ENCODE peak calls at places on chromosomes 6 and 20, in four cellular contexts. Q is A549, I is HepG2, D is GM12878. F is an unnamed sample.
A peak's percentile ranks its signal among the peaks of the same experiment; 100 is the strongest.

GRCh38 chr6:10643214-10643641 is 51.2 kb downstream of the C6orf52 start:
- DNase-seq in Q (no peak), I (no peak), D (no peak), F (peak; percentile 91)

GRCh38 chr6:11236351-11236750 is 3.9 kb upstream of the NEDD9 start:
- DNase-seq in I (no peak), D (peak; percentile 56), Q (no peak), F (no peak)

GRCh38 chr6:80338201-80338836 is 231.8 kb downstream of the BCKDHB start:
- DNase-seq in I (peak; percentile 47), Q (peak; percentile 6), D (no peak), F (peak; percentile 70)

GRCh38 chr6:144922120-144922722 is 637.1 kb downstream of the UTRN start:
- DNase-seq in D (no peak), Q (no peak), I (no peak), F (no peak)

GRCh38 chr6:137432054-137432545 is 62.1 kb downstream of the OLIG3 start:
- DNase-seq in Q (no peak), I (no peak), D (peak; percentile 16), F (no peak)

GRCh38 chr6:39593644-39594043 is 131.6 kb downstream of the KIF6 start:
- DNase-seq in D (no peak), Q (no peak), I (no peak), F (no peak)

GRCh38 chr6:154367839-154368695 is 11.5 kb upstream of the IPCEF1 start:
- DNase-seq in D (no peak), I (no peak), Q (no peak), F (peak; percentile 38)

GRCh38 chr6:127131772-127132171 is 13.3 kb downstream of the RSPO3 start:
- DNase-seq in I (no peak), Q (no peak), D (no peak), F (no peak)

DNA sequence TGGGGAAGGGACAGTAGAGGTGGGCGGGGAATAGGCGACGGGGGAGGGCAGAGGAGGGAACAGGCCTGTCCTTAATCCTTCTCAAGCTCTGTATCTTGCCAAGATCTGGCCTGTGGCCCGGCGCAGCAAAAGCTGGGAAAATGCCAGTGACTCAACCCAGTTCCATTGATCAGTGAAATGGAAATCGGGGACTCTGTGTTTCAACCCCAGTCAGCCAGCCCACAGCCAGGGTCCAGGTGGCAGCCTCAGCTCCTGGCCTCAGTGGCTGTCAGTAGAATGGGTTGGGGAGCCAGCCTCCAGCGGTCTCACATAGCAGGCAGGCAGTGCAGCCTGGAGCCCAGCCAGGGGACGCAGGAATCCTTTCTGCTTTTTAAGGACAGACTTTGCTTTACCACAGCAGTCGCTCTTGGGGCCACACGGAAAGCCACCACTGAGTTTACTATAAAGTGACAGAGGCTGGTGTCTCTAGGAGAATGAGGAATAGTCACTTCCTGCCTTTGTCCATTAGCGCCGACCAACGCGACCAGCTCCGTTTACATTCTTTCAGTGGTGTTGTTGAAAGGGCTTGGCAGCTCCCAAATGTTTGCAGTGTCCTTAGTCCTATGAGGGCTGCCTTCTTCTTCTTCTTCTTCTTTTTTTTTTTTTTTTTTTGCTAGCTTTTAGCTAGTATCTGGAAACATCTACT is 128.1 kb downstream of the RIN2 start:
- DNase-seq in I (peak; percentile 73), Q (peak; percentile 62), D (no peak), F (no peak)
- TF ChIP-seq MYC in I (no peak), Q (no peak), D (no peak), F (no peak)

DNA sequence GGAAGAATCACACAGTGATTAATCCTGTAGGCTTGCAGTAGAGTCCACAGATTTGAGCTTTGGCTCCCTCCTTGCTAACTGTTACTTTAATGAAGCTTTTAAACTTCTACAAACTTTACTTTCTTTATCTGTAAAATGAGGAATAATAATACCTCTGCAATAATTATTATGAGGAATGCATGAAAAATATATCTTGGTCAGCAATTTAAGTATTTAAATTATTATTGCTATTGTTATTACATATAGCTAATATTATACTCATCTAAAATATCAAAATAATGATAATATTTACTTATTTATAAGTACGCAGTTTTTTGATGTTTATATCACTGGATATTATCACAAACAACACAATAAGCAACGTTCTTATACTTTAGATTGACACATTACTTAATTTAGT is 38.3 kb upstream of the LAMA2 start:
- DNase-seq in D (no peak), I (no peak), Q (no peak), F (no peak)
- TF ChIP-seq CTCF in D (no peak), I (no peak), Q (no peak), F (no peak)

GRCh38 chr20:48146303-48146702 is 361.0 kb upstream of the SULF2 start:
- DNase-seq in I (no peak), Q (no peak), D (no peak), F (no peak)
- TF ChIP-seq MYC in I (no peak), Q (no peak), D (no peak), F (no peak)

GRCh38 chr6:41446132-41446531 is 100.0 kb upstream of the FOXP4 start:
- DNase-seq in I (no peak), Q (no peak), D (no peak), F (no peak)
- TF ChIP-seq CTCF in I (no peak), Q (no peak), D (no peak), F (no peak)

GRCh38 chr6:76677017-76677416 is 604.6 kb upstream of the IMPG1 start:
- DNase-seq in I (no peak), D (no peak), Q (no peak), F (no peak)

DNA sequence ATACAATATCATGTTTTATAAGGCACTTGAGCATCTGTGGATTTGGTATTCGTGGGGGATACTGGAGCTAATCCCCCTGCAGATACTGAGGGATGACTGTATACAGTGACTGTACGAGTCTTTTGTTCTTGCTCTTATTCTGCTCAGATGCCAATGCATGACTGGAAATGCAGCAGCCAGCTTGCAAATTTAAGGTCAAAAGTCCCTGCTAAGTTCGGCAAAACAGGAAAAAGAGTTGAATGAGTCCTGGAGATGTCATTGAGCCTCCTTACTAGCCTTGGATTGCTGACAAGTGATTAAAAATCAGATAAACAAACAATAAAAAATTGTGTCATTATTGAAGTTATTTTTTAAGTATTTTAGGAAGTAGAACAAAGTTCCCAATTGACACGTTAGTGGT is 599.3 kb upstream of the IMPG1 start:
- DNase-seq in D (no peak), I (no peak), Q (no peak), F (no peak)
- TF ChIP-seq MYC in D (no peak), I (no peak), Q (no peak), F (no peak)

DNA sequence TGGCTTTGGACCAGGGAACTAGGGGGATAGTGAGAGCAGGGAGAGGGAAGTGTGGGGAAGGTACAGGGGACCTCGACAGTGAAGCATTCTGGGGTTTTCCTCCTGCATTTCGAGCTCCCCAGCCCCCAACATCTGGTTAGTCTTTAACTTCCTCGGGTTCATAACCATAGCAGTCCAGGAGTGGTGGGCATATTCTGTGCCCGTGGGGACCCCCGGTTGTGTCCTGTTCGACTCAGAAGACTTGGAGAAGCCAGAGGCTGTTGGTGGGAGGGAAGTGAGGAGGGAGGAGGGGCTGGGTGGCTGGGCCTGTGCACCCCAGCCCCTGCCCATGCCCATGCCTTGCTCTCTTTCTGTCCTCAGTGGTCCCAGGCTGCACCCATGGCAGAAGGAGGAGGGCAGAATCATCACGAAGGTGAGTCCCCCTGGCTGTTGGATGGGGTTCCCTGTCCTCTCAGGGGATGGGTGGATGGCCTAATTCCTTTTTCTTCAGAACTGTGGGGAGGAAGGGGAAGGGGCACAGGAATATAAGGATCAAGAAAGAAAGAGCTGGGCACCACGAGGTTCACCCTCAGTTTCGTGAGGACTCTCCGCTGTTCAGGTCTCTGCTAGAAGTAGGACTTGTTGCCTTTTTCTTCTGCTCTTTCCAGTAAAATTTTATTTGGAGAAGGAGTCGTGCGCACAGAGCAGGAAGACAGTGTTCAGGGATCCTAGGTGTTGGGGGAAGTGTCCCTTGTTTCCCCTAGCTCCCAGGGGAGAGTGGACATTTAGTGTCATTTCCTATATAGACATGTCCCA is 4.2 kb downstream of the VEGFA start:
- DNase-seq in I (no peak), Q (no peak), D (no peak), F (no peak)
- TF ChIP-seq CTCF in I (no peak), Q (no peak), D (no peak), F (no peak)

GRCh38 chr20:59985864-59986263 is 27.6 kb downstream of the CDH26 start:
- DNase-seq in D (no peak), I (no peak), Q (no peak), F (peak; percentile 70)
- TF ChIP-seq MYC in D (no peak), I (no peak), Q (no peak), F (no peak)

GRCh38 chr6:8274240-8274639 is 161.1 kb downstream of the SLC35B3 start:
- DNase-seq in D (no peak), I (no peak), Q (no peak), F (no peak)
- TF ChIP-seq CTCF in D (no peak), I (no peak), Q (no peak), F (no peak)

GRCh38 chr6:89777455-89777854 is 42.1 kb downstream of the MDN1 start:
- DNase-seq in D (no peak), I (no peak), Q (no peak), F (no peak)

GRCh38 chr6:89786970-89787369 is 32.6 kb downstream of the MDN1 start:
- DNase-seq in D (no peak), Q (no peak), I (no peak), F (no peak)

GRCh38 chr6:89784838-89785237 is 34.8 kb downstream of the MDN1 start:
- DNase-seq in I (no peak), Q (no peak), D (no peak), F (no peak)

GRCh38 chr6:89781070-89782034 is 38.2 kb downstream of the MDN1 start:
- DNase-seq in D (no peak), Q (no peak), I (peak; percentile 34), F (no peak)

GRCh38 chr6:89782222-89782621 is 37.4 kb downstream of the MDN1 start:
- DNase-seq in Q (no peak), I (no peak), D (no peak), F (no peak)
- TF ChIP-seq MYC in Q (no peak), I (no peak), D (no peak), F (no peak)

GRCh38 chr6:30067460-30068139 is 602 bp downstream of the PPP1R11 start:
- DNase-seq in I (no peak), D (no peak), Q (peak; percentile 58), F (no peak)

GRCh38 chr6:30074331-30075093 is 1.1 kb downstream of the RNF39 start:
- DNase-seq in D (no peak), I (no peak), Q (no peak), F (no peak)

GRCh38 chr6:30073489-30074240 is 1.9 kb downstream of the RNF39 start:
- DNase-seq in Q (no peak), D (no peak), I (no peak), F (no peak)

GRCh38 chr6:30071858-30072257 is 3.7 kb downstream of the RNF39 start:
- DNase-seq in D (no peak), Q (no peak), I (no peak), F (no peak)

GRCh38 chr6:30071081-30071818 is 4.3 kb downstream of the PPP1R11 start:
- DNase-seq in Q (no peak), I (no peak), D (no peak), F (no peak)
- TF ChIP-seq CTCF in Q (no peak), I (no peak), D (no peak), F (no peak)

F was measured in NB4.